ENCODE peak calls at places on chromosomes 5 and 9, in four cellular contexts. One of them, this sample, is unnamed.

GRCh38 chr9:98256632-98257218 is 1.3 kb upstream of the TBC1D2 start:
- DNase-seq in esophagus muscularis mucosa: no peak
- DNase-seq in SK-N-SH: peak; percentile 69
- DNase-seq in transverse colon: no peak
- DNase-seq in this sample: no peak

GRCh38 chr9:107471562-107471961 is 18.0 kb downstream of the KLF4 start:
- DNase-seq in esophagus muscularis mucosa: no peak
- DNase-seq in SK-N-SH: no peak
- DNase-seq in transverse colon: no peak
- DNase-seq in this sample: no peak

GRCh38 chr9:130997925-130998595 is 10.9 kb upstream of the LAMC3 start:
- DNase-seq in esophagus muscularis mucosa: no peak
- DNase-seq in SK-N-SH: peak; percentile 96
- DNase-seq in transverse colon: peak; percentile 72
- DNase-seq in this sample: no peak

GRCh38 chr5:141003791-141004601 is 37.7 kb downstream of the PCDHAC2 start:
- DNase-seq in esophagus muscularis mucosa: no peak
- DNase-seq in SK-N-SH: peak; percentile 59
- DNase-seq in transverse colon: no peak
- DNase-seq in this sample: peak; percentile 57

GRCh38 chr9:8115570-8115969 is 316.0 kb upstream of the DMAC1 start:
- DNase-seq in esophagus muscularis mucosa: no peak
- DNase-seq in SK-N-SH: no peak
- DNase-seq in transverse colon: no peak
- DNase-seq in this sample: no peak

GRCh38 chr5:123047706-123048105 is 11.2 kb upstream of the PPIC start:
- DNase-seq in esophagus muscularis mucosa: no peak
- DNase-seq in SK-N-SH: no peak
- DNase-seq in transverse colon: no peak
- DNase-seq in this sample: no peak

GRCh38 chr5:16392718-16393117 is 72.9 kb downstream of the ZNF622 start:
- DNase-seq in esophagus muscularis mucosa: no peak
- DNase-seq in SK-N-SH: peak; percentile 69
- DNase-seq in transverse colon: no peak
- DNase-seq in this sample: no peak

GRCh38 chr9:278651-279050 is 64.0 kb downstream of the DOCK8 start:
- DNase-seq in esophagus muscularis mucosa: no peak
- DNase-seq in SK-N-SH: no peak
- DNase-seq in transverse colon: peak; percentile 35
- DNase-seq in this sample: no peak

GRCh38 chr9:112041536-112042243 is 133.4 kb downstream of the SUSD1 start:
- DNase-seq in esophagus muscularis mucosa: no peak
- DNase-seq in SK-N-SH: no peak
- DNase-seq in transverse colon: no peak
- DNase-seq in this sample: peak; percentile 94

GRCh38 chr9:92294297-92294676 is 790 bp upstream of the IARS1 start:
- DNase-seq in esophagus muscularis mucosa: no peak
- DNase-seq in SK-N-SH: peak; percentile 5
- DNase-seq in transverse colon: no peak
- DNase-seq in this sample: no peak

GRCh38 chr5:132094393-132095076 is 20.9 kb downstream of the CSF2 start:
- DNase-seq in esophagus muscularis mucosa: no peak
- DNase-seq in SK-N-SH: no peak
- DNase-seq in transverse colon: no peak
- DNase-seq in this sample: peak; percentile 72

GRCh38 chr5:177304392-177305119 is 957 bp downstream of the PRELID1 start:
- DNase-seq in esophagus muscularis mucosa: no peak
- DNase-seq in SK-N-SH: peak; percentile 48
- DNase-seq in transverse colon: peak; percentile 75
- DNase-seq in this sample: no peak

GRCh38 chr5:176619203-176619568 is 9.2 kb upstream of the GPRIN1 start:
- DNase-seq in esophagus muscularis mucosa: no peak
- DNase-seq in SK-N-SH: peak; percentile 98
- DNase-seq in transverse colon: peak; percentile 47
- DNase-seq in this sample: no peak

GRCh38 chr5:103014983-103015382 is 105.0 kb downstream of the GIN1 start:
- DNase-seq in esophagus muscularis mucosa: no peak
- DNase-seq in SK-N-SH: no peak
- DNase-seq in transverse colon: no peak
- DNase-seq in this sample: no peak

DNA sequence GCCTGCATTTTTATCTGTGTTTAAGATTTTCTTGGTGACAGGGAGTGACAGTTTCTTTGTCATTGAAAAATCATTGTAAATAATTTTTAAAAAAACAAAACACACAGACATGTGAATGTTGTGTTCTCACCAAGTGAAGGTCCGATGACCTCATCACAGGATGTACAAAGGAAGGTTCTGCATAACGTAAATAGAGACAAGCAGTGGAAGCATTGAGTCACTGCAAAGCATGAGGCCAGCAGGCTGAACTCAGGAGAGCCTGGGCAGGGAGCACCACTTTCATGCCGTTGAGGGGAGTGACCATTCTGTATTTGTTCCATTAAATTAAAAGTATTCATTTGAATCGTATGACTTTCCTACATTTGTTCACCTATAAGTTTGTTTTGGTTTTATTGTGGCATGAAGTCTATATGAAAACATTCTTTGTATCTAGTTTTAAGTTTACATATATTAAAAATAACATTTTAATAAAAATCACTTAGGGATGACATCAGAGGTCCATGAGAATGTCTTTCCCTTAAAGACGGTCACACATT is 70.4 kb upstream of the TLE1 start:
- DNase-seq in esophagus muscularis mucosa: no peak
- DNase-seq in SK-N-SH: peak; percentile 21
- DNase-seq in transverse colon: no peak
- DNase-seq in this sample: peak; percentile 51
- TF ChIP-seq POLR2AphosphoS5 in esophagus muscularis mucosa: peak; percentile 58
- TF ChIP-seq POLR2AphosphoS5 in SK-N-SH: no peak
- TF ChIP-seq POLR2AphosphoS5 in transverse colon: no peak
- TF ChIP-seq POLR2AphosphoS5 in this sample: no peak

GRCh38 chr5:111469905-111470304 is 42.4 kb downstream of the STARD4 start:
- DNase-seq in esophagus muscularis mucosa: no peak
- DNase-seq in SK-N-SH: no peak
- DNase-seq in transverse colon: no peak
- DNase-seq in this sample: no peak
- TF ChIP-seq CTCF in esophagus muscularis mucosa: no peak
- TF ChIP-seq CTCF in SK-N-SH: peak; percentile 21
- TF ChIP-seq CTCF in transverse colon: no peak
- TF ChIP-seq CTCF in this sample: no peak

GRCh38 chr5:14160116-14160515 is 17.0 kb downstream of the TRIO start:
- DNase-seq in esophagus muscularis mucosa: peak; percentile 68
- DNase-seq in SK-N-SH: no peak
- DNase-seq in transverse colon: no peak
- DNase-seq in this sample: no peak
- H3K4me1 ChIP-seq in esophagus muscularis mucosa: peaks cover 78% of the 10 kb centered on the region
- H3K4me1 ChIP-seq in SK-N-SH: peaks cover 26% of the 10 kb centered on the region
- H3K4me1 ChIP-seq in transverse colon: peaks cover 14% of the 10 kb centered on the region
- H3K4me1 ChIP-seq in this sample: peaks cover 94% of the 10 kb centered on the region

GRCh38 chr9:76219555-76220151 is 174.6 kb downstream of the RFK start:
- DNase-seq in esophagus muscularis mucosa: no peak
- DNase-seq in SK-N-SH: peak; percentile 1
- DNase-seq in transverse colon: no peak
- DNase-seq in this sample: no peak
- TF ChIP-seq POLR2AphosphoS5 in esophagus muscularis mucosa: no peak
- TF ChIP-seq POLR2AphosphoS5 in SK-N-SH: no peak
- TF ChIP-seq POLR2AphosphoS5 in transverse colon: no peak
- TF ChIP-seq POLR2AphosphoS5 in this sample: no peak

GRCh38 chr5:54874337-54875021 is 110.9 kb downstream of the ESM1 start:
- DNase-seq in esophagus muscularis mucosa: no peak
- DNase-seq in SK-N-SH: no peak
- DNase-seq in transverse colon: no peak
- DNase-seq in this sample: no peak

GRCh38 chr5:54869691-54870090 is 115.7 kb downstream of the ESM1 start:
- DNase-seq in esophagus muscularis mucosa: no peak
- DNase-seq in SK-N-SH: no peak
- DNase-seq in transverse colon: no peak
- DNase-seq in this sample: no peak

GRCh38 chr5:54873696-54874095 is 111.7 kb downstream of the ESM1 start:
- DNase-seq in esophagus muscularis mucosa: no peak
- DNase-seq in SK-N-SH: no peak
- DNase-seq in transverse colon: no peak
- DNase-seq in this sample: no peak

GRCh38 chr5:54870251-54870650 is 115.1 kb downstream of the ESM1 start:
- DNase-seq in esophagus muscularis mucosa: no peak
- DNase-seq in SK-N-SH: no peak
- DNase-seq in transverse colon: no peak
- DNase-seq in this sample: no peak

DNA sequence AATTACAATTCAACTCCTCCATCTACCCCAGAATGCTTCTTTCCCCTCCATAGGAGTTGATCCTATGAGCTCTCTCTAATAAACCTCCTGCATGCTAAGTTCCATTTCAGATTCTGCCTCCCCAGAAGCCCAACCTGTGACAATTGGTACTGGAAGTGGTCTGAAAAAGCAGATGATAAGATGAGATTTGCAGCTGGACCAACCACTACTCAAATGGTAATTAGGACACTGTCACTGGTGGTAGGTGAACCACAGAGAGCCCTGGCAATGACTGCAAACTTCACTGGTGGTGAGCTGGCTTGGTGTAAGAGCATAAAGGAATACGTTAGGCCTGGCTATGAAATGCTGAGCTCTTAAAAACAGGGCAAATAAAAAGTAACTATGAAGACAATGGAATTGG is 112.6 kb downstream of the ESM1 start:
- DNase-seq in esophagus muscularis mucosa: no peak
- DNase-seq in SK-N-SH: no peak
- DNase-seq in transverse colon: no peak
- DNase-seq in this sample: no peak
- TF ChIP-seq CTCF in esophagus muscularis mucosa: no peak
- TF ChIP-seq CTCF in SK-N-SH: no peak
- TF ChIP-seq CTCF in transverse colon: no peak
- TF ChIP-seq CTCF in this sample: no peak

DNA sequence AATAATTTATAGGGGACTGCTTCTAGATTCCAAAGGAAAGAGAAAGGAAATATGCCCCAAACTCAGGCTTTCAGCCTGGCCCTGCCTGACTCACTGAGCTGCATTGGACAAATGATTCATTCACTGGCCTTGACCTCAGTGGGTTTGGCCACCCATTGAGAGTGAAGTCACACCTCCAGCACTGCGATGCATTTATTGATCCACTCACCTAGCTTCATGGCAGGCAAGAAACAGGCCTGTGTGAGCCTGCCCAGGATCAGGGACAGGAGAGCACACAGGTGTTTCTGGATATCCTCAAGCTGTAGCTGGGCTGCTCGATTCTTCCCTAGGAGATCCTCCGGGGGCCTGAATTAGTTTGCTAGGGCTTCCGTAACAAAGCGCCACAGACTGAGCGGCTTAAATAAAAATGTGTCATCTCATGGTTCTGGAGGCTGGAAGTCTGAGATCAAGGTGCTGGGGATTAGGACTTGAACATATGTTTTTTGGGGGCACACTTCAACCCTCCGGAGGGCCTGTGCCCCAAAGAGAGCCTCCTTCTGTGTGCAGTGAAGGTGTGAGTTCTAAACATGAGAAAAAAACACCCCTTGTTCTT is 7.3 kb upstream of the DUSP1 start:
- DNase-seq in esophagus muscularis mucosa: no peak
- DNase-seq in SK-N-SH: no peak
- DNase-seq in transverse colon: peak; percentile 70
- DNase-seq in this sample: peak; percentile 88
- H3K4me1 ChIP-seq in esophagus muscularis mucosa: peaks cover 53% of the 10 kb centered on the region
- H3K4me1 ChIP-seq in SK-N-SH: no peaks in the 10 kb centered on the region
- H3K4me1 ChIP-seq in transverse colon: peaks cover 34% of the 10 kb centered on the region
- H3K4me1 ChIP-seq in this sample: peaks cover 87% of the 10 kb centered on the region

This sample was measured in Panc1.